ENCODE peak calls at places on chromosomes 5 and 9, in eight cellular contexts. N, Q, T, D, E, Z, H and W are unnamed samples.

GRCh38 chr5:76617229-76617628 is 6.0 kb downstream of the F2RL2 start:
- DNase-seq in N (no peak), Q (no peak), T (no peak), D (no peak), E (no peak), Z (no peak), H (no peak), W (no peak)

GRCh38 chr9:124764774-124765438 is 6.2 kb downstream of the NR6A1 start:
- DNase-seq in N (no peak), Q (no peak), T (no peak), D (no peak), E (peak), Z (no peak), H (peak), W (no peak)

GRCh38 chr9:85522459-85523092 is 219.2 kb downstream of the AGTPBP1 start:
- DNase-seq in N (peak), Q (no peak), T (peak), D (peak), E (peak), Z (no peak), H (no peak), W (no peak)

GRCh38 chr9:129436751-129437625 is 183.9 kb downstream of the C9orf50 start:
- DNase-seq in N (peak), Q (peak), T (no peak), D (peak), E (peak), Z (peak), H (no peak), W (no peak)

GRCh38 chr9:4077499-4078102 is 222.3 kb downstream of the GLIS3 start:
- DNase-seq in N (peak), Q (peak), T (no peak), D (peak), E (peak), Z (peak), H (peak), W (peak)

GRCh38 chr5:109231331-109231730 is 178.4 kb downstream of the PJA2 start:
- DNase-seq in N (no peak), Q (no peak), T (no peak), D (no peak), E (no peak), Z (no peak), H (no peak), W (no peak)

GRCh38 chr9:26326473-26327044 is 566.0 kb downstream of the CAAP1 start:
- DNase-seq in N (no peak), Q (no peak), T (peak), D (no peak), E (peak), Z (no peak), H (peak), W (peak)

GRCh38 chr9:83081846-83082245 is 18.9 kb upstream of the RASEF start:
- DNase-seq in N (no peak), Q (no peak), T (no peak), D (no peak), E (no peak), Z (no peak), H (no peak), W (no peak)

GRCh38 chr9:109771084-109771483 is 8.9 kb upstream of the PALM2AKAP2 start:
- DNase-seq in N (no peak), Q (no peak), T (no peak), D (no peak), E (peak), Z (no peak), H (no peak), W (no peak)

GRCh38 chr9:113057193-113057592 is 669 bp upstream of the ZFP37 start:
- DNase-seq in N (no peak), Q (no peak), T (no peak), D (no peak), E (peak), Z (no peak), H (peak), W (no peak)
- H3K4me3 ChIP-seq in N (peak), Q (peak), T (peak), D (peak), E (peak), Z (peak), H (peak), W (peak)

GRCh38 chr5:149240354-149240998 is 31.2 kb upstream of the AFAP1L1 start:
- DNase-seq in N (peak), Q (no peak), T (peak), D (peak), E (no peak), Z (peak), H (no peak), W (no peak)

GRCh38 chr5:149238540-149238939 is 33.1 kb upstream of the AFAP1L1 start:
- DNase-seq in N (no peak), Q (no peak), T (no peak), D (no peak), E (no peak), Z (no peak), H (no peak), W (no peak)

GRCh38 chr5:149239917-149240316 is 31.7 kb upstream of the AFAP1L1 start:
- DNase-seq in N (no peak), Q (no peak), T (no peak), D (no peak), E (no peak), Z (no peak), H (no peak), W (no peak)

GRCh38 chr5:149235841-149236240 is 35.8 kb upstream of the AFAP1L1 start:
- DNase-seq in N (no peak), Q (no peak), T (no peak), D (no peak), E (no peak), Z (no peak), H (no peak), W (no peak)

GRCh38 chr5:149237662-149238061 is 34.0 kb upstream of the AFAP1L1 start:
- DNase-seq in N (no peak), Q (no peak), T (no peak), D (no peak), E (no peak), Z (no peak), H (no peak), W (no peak)
- TF ChIP-seq CTCF in N (no peak), Q (no peak), T (no peak), D (no peak), E (no peak), Z (no peak), H (peak), W (peak)

GRCh38 chr5:180596668-180597231 is 5.5 kb upstream of the SCGB3A1 start:
- DNase-seq in N (no peak), Q (no peak), T (no peak), D (peak), E (no peak), Z (peak), H (no peak), W (peak)
- H3K4me3 ChIP-seq in N (no peak), Q (no peak), T (no peak), D (no peak), E (no peak), Z (no peak), H (no peak), W (no peak)

GRCh38 chr5:150397749-150398431 is 14.8 kb downstream of the CD74 start:
- DNase-seq in N (no peak), Q (no peak), T (no peak), D (no peak), E (no peak), Z (no peak), H (no peak), W (no peak)
- TF ChIP-seq CTCF in N (peak), Q (no peak), T (no peak), D (no peak), E (no peak), Z (no peak), H (no peak), W (no peak)

GRCh38 chr5:180234271-180234670 is 25.3 kb upstream of the RASGEF1C start:
- DNase-seq in N (no peak), Q (no peak), T (no peak), D (no peak), E (no peak), Z (no peak), H (no peak), W (no peak)
- H3K4me3 ChIP-seq in N (no peak), Q (no peak), T (no peak), D (no peak), E (no peak), Z (no peak), H (peak), W (no peak)